ENCODE peak calls at places on chromosomes 11 and 22, in ten cellular contexts. A, W, I, E, B, K, U, S, C and G are unnamed samples.

GRCh38 chr11:97908354-97908753 is 1112.4 kb upstream of the CNTN5 start:
- DNase-seq in A (no peak), W (no peak), I (no peak), E (no peak), B (no peak), K (no peak), U (no peak), S (no peak), C (no peak), G (no peak)

GRCh38 chr11:1150095-1150494 is 7.7 kb upstream of the MUC5AC start:
- DNase-seq in A (no peak), W (no peak), I (peak), E (no peak), B (no peak), K (no peak), U (no peak), S (no peak), C (no peak), G (no peak)

GRCh38 chr11:85316967-85317366 is 310.2 kb downstream of the DLG2 start:
- DNase-seq in A (no peak), W (no peak), I (no peak), E (peak), B (peak), K (no peak), U (no peak), S (no peak), C (no peak), G (no peak)

GRCh38 chr11:64772318-64773018 is 5.9 kb downstream of the SF1 start:
- DNase-seq in A (no peak), W (no peak), I (no peak), E (no peak), B (no peak), K (no peak), U (no peak), S (no peak), C (no peak), G (no peak)

GRCh38 chr22:49909476-49910205 is 8.6 kb downstream of the ALG12 start:
- DNase-seq in A (no peak), W (no peak), I (peak), E (no peak), B (no peak), K (no peak), U (no peak), S (no peak), C (no peak), G (no peak)

GRCh38 chr11:84780689-84781293 is 846.4 kb downstream of the DLG2 start:
- DNase-seq in A (no peak), W (no peak), I (no peak), E (peak), B (peak), K (no peak), U (peak), S (no peak), C (no peak), G (no peak)

GRCh38 chr11:65183201-65183891 is 1.6 kb downstream of the CAPN1 start:
- DNase-seq in A (peak), W (no peak), I (no peak), E (no peak), B (no peak), K (no peak), U (no peak), S (no peak), C (no peak), G (peak)

GRCh38 chr11:6307879-6308278 is 12.4 kb downstream of the CAVIN3 start:
- DNase-seq in A (no peak), W (no peak), I (no peak), E (no peak), B (no peak), K (no peak), U (peak), S (no peak), C (no peak), G (no peak)

GRCh38 chr11:96237759-96238158 is 105.2 kb downstream of the MAML2 start:
- DNase-seq in A (no peak), W (no peak), I (no peak), E (peak), B (no peak), K (no peak), U (no peak), S (no peak), C (no peak), G (no peak)

GRCh38 chr11:45411221-45411946 is 125.2 kb upstream of the SYT13 start:
- DNase-seq in A (no peak), W (no peak), I (no peak), E (no peak), B (no peak), K (no peak), U (peak), S (no peak), C (no peak), G (no peak)

GRCh38 chr11:298406-299065 is 790 bp downstream of the IFITM5 start:
- DNase-seq in A (peak), W (no peak), I (peak), E (no peak), B (no peak), K (no peak), U (no peak), S (peak), C (no peak), G (no peak)

GRCh38 chr11:10808553-10809372 is at the start of gene EIF4G2:
- DNase-seq in A (peak), W (peak), I (peak), E (peak), B (peak), K (peak), U (peak), S (peak), C (peak), G (peak)
- TF ChIP-seq POLR2A in A (peak), W (peak), I (peak), E (peak), B (peak), K (no peak), U (peak), S (peak), C (peak), G (peak)

GRCh38 chr11:111912535-111912934 is at the start of gene HSPB2:
- DNase-seq in A (no peak), W (no peak), I (no peak), E (no peak), B (no peak), K (no peak), U (no peak), S (peak), C (peak), G (no peak)

GRCh38 chr11:111913997-111914396 is 1.5 kb downstream of the HSPB2 start:
- DNase-seq in A (no peak), W (no peak), I (no peak), E (no peak), B (no peak), K (no peak), U (peak), S (peak), C (peak), G (no peak)

GRCh38 chr11:111913031-111913861 is 712 bp downstream of the HSPB2 start:
- DNase-seq in A (no peak), W (no peak), I (no peak), E (no peak), B (no peak), K (no peak), U (no peak), S (peak), C (peak), G (no peak)

GRCh38 chr11:111910637-111911562 is 670 bp downstream of the CRYAB start:
- DNase-seq in A (no peak), W (peak), I (no peak), E (no peak), B (no peak), K (no peak), U (no peak), S (no peak), C (peak), G (no peak)

GRCh38 chr11:111911563-111912401 is at the start of gene CRYAB:
- DNase-seq in A (peak), W (peak), I (no peak), E (peak), B (no peak), K (peak), U (peak), S (peak), C (peak), G (peak)
- TF ChIP-seq POLR2A in A (peak), W (no peak), I (no peak), E (no peak), B (no peak), K (no peak), U (peak), S (peak), C (peak), G (peak)

GRCh38 chr11:111878766-111879636 is at the start of the genes CFAP68 and FDXACB1:
- DNase-seq in A (peak), W (peak), I (peak), E (peak), B (peak), K (peak), U (peak), S (peak), C (peak), G (peak)
- TF ChIP-seq POLR2A in A (peak), W (peak), I (no peak), E (peak), B (peak), K (no peak), U (peak), S (peak), C (peak), G (peak)

GRCh38 chr11:47185305-47186075 is 744 bp downstream of the PACSIN3 start:
- DNase-seq in A (peak), W (no peak), I (peak), E (peak), B (peak), K (peak), U (peak), S (peak), C (peak), G (peak)
- TF ChIP-seq POLR2A in A (peak), W (no peak), I (peak), E (no peak), B (no peak), K (no peak), U (no peak), S (no peak), C (peak), G (peak)

DNA sequence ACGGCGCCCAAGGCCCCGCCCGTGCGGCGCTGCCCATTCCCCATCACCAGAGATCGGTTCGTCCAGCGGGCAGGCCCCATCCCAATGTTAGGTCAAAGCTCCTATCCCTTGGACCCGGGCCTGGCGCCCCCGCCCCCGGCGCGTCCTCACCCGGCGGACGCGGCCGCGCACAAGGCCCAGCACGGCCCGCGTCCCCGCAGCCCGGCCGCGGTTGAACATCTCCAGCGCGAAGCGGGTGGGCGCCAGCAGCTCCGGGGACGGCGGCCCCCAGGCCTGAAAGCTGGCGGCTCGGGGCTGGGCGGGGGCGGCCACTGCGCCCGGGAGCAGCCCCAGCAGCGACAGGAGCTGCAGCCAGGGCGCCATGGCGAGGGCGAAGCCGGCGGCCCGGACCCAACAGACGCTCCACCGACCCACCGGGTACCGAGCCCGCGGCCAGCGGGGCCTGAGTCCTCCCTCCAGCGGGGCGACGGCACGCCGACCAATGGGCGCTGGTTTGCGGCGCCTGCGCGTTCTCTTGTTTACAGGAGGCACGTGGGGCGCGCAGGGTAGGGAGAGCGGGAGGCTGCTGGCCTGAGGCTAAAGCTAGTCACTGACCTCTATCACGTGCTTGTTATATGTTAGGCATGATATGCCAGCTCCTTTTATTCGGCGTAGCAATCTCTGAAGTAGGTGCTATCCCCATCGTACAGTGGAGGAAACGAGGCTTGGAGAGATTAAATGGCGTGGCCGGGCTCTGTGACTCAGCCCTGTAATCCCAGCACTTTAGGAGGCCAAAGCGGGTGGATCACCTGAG is at the start of gene CTSF:
- DNase-seq in A (peak), W (peak), I (peak), E (peak), B (peak), K (peak), U (peak), S (peak), C (peak), G (peak)
- TF ChIP-seq POLR2A in A (no peak), W (no peak), I (no peak), E (peak), B (no peak), K (no peak), U (no peak), S (peak), C (peak), G (no peak)

GRCh38 chr22:46263208-46263575 is at the start of gene PKDREJ:
- DNase-seq in A (no peak), W (no peak), I (no peak), E (no peak), B (no peak), K (no peak), U (no peak), S (no peak), C (no peak), G (no peak)

GRCh38 chr22:46272196-46272595 is 4.4 kb downstream of the TTC38 start:
- DNase-seq in A (no peak), W (no peak), I (no peak), E (no peak), B (no peak), K (no peak), U (no peak), S (no peak), C (no peak), G (no peak)

GRCh38 chr22:46262449-46263207 is 515 bp downstream of the PKDREJ start:
- DNase-seq in A (peak), W (peak), I (peak), E (no peak), B (no peak), K (peak), U (peak), S (peak), C (peak), G (no peak)

GRCh38 chr22:46269564-46269963 is 1.8 kb downstream of the TTC38 start:
- DNase-seq in A (no peak), W (no peak), I (no peak), E (no peak), B (no peak), K (peak), U (no peak), S (no peak), C (no peak), G (no peak)

DNA sequence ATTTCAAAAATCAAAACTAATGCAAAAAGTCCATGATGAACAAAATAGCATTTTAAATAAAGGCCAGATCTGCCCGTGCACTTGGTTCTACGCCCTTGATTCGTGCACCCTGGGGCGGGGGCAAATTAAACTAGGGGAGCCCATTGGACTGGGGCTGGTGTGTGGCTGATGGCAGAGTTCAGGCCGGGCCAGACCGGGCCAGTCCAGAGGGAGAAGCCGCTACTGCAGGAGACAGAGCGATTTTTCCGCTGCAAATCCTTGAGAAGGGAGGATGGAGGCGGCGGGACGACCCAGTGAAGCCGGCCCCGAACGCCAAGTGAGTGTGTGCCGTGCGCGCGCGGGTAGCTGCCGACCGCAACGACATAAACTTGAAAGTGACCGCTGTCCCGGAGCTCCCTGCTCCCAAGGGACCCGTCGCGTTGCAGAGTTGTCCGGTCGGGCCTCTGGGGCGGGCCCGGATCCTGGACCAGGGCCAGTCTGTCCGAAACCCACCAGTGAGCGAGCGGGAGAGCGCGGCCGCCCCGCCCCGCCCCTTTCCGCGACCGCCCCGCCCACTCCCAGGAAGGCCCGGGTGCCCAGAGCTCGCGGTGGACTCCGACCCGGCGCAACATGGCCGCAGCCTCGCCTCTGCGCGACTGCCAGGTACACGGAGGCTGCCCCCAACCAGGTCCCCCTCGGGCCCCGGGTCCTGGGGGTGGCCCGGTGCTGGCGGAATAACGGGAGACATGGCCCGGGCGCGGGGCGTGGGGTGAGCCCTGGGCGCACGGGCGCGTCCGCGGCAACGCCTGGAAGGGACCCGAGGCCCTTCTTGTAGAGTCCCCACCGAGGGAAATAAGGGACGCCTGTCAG is at the start of gene TTC38:
- DNase-seq in A (peak), W (peak), I (peak), E (peak), B (peak), K (peak), U (peak), S (peak), C (peak), G (peak)
- TF ChIP-seq POLR2A in A (peak), W (peak), I (peak), E (peak), B (peak), K (no peak), U (peak), S (peak), C (peak), G (peak)

GRCh38 chr11:12232819-12233601 is 122.6 kb downstream of the MICAL2 start:
- DNase-seq in A (no peak), W (no peak), I (no peak), E (peak), B (no peak), K (no peak), U (peak), S (no peak), C (no peak), G (no peak)
- TF ChIP-seq POLR2A in A (no peak), W (no peak), I (no peak), E (no peak), B (no peak), K (no peak), U (no peak), S (no peak), C (no peak), G (no peak)